ENCODE peak calls at places on chromosome 20, in eight cellular contexts. X is pancreas, O is tibial artery, M is PC-9, E is upper lobe of left lung, C is heart right ventricle, V is IMR-90, Q is neural progenitor cell. Y is an unnamed sample.

GRCh38 chr20:50546729-50547314 is 36.6 kb downstream of the PTPN1 start:
- DNase-seq in X (no peak), O (no peak), M (no peak), E (no peak), C (no peak), V (no peak), Q (no peak), Y (no peak)

GRCh38 chr20:42191140-42191860 is 573.1 kb upstream of the CHD6 start:
- DNase-seq in X (no peak), O (no peak), M (no peak), E (no peak), C (no peak), V (no peak), Q (peak; percentile 26), Y (no peak)

GRCh38 chr20:33651562-33652048 is 10.5 kb upstream of the C20orf144 start:
- DNase-seq in X (no peak), O (no peak), M (no peak), E (no peak), C (no peak), V (no peak), Q (no peak), Y (no peak)

GRCh38 chr20:53718142-53718481 is 124.5 kb upstream of the ZNF217 start:
- DNase-seq in X (no peak), O (no peak), M (no peak), E (no peak), C (no peak), V (no peak), Q (peak; percentile 53), Y (no peak)

GRCh38 chr20:49693435-49694171 is 20.1 kb downstream of the B4GALT5 start:
- DNase-seq in X (no peak), O (no peak), M (no peak), E (no peak), C (no peak), V (no peak), Q (no peak), Y (no peak)

GRCh38 chr20:33995053-33995816 is 1.5 kb downstream of the RALY start:
- DNase-seq in X (no peak), O (no peak), M (no peak), E (peak; percentile 28), C (no peak), V (no peak), Q (peak; percentile 22), Y (no peak)

GRCh38 chr20:36367907-36368306 is 61.8 kb downstream of the DLGAP4 start:
- DNase-seq in X (no peak), O (no peak), M (no peak), E (no peak), C (no peak), V (no peak), Q (no peak), Y (no peak)

GRCh38 chr20:32582659-32583580 is 2.2 kb downstream of the NOL4L start:
- DNase-seq in X (peak; percentile 71), O (no peak), M (peak; percentile 36), E (no peak), C (no peak), V (no peak), Q (peak; percentile 85), Y (no peak)

GRCh38 chr20:15642676-15643075 is 930.6 kb downstream of the KIF16B start:
- DNase-seq in X (no peak), O (no peak), M (no peak), E (no peak), C (no peak), V (peak; percentile 80), Q (no peak), Y (no peak)

GRCh38 chr20:62846528-62846890 is 15.1 kb downstream of the TCFL5 start:
- DNase-seq in X (peak; percentile 43), O (no peak), M (no peak), E (no peak), C (no peak), V (no peak), Q (no peak), Y (no peak)

GRCh38 chr20:61797200-61797599 is 268.5 kb downstream of the TAF4 start:
- DNase-seq in X (no peak), O (no peak), M (no peak), E (no peak), C (no peak), V (no peak), Q (peak; percentile 42), Y (no peak)

GRCh38 chr20:15977026-15977425 is 596.2 kb downstream of the KIF16B start:
- DNase-seq in X (no peak), O (no peak), M (no peak), E (no peak), C (no peak), V (no peak), Q (peak; percentile 7), Y (no peak)

GRCh38 chr20:5354871-5355270 is 38.1 kb upstream of the PROKR2 start:
- DNase-seq in X (no peak), O (no peak), M (no peak), E (no peak), C (no peak), V (no peak), Q (no peak), Y (no peak)

GRCh38 chr20:54173653-54174451 is at the start of gene CYP24A1:
- DNase-seq in X (peak; percentile 60), O (no peak), M (peak; percentile 38), E (peak; percentile 34), C (no peak), V (no peak), Q (peak; percentile 65), Y (no peak)

GRCh38 chr20:3273371-3273770 is 34.4 kb upstream of the SLC4A11 start:
- DNase-seq in X (no peak), O (no peak), M (no peak), E (no peak), C (no peak), V (no peak), Q (no peak), Y (no peak)

GRCh38 chr20:3887870-3888614 is 1.1 kb upstream of the PANK2 start:
- DNase-seq in X (no peak), O (peak; percentile 25), M (no peak), E (peak; percentile 38), C (no peak), V (no peak), Q (peak; percentile 28), Y (no peak)

DNA sequence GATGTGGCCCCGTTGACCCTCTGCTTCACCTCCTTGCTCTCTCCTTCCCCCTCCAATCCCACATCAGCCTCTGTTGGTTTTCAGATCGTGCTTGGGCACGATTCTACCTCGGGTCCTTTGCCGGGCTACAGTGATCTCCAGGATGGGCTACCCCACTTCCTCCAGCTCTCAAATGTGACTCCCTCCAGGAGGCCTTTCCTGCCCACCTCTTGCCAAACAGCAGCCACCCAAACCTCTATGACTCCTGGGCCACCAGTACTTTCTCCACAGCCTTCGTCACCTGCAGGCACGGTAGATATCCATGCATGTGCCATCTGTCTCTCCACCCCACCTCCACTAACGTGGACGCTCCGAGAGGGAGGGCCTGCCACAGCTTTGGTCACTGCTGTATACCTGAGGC is 55.9 kb upstream of the NXT1 start:
- DNase-seq in X (no peak), O (no peak), M (no peak), E (no peak), C (no peak), V (no peak), Q (no peak), Y (no peak)
- H3K4me1 ChIP-seq in X (no peaks in the 10 kb centered on the region), O (no peaks in the 10 kb centered on the region), M (no peaks in the 10 kb centered on the region), E (peaks cover 56% of the 10 kb centered on the region), C (no peaks in the 10 kb centered on the region), V (no peaks in the 10 kb centered on the region), Q (peaks cover 23% of the 10 kb centered on the region), Y (no peaks in the 10 kb centered on the region)

GRCh38 chr20:58271596-58272460 is 37.7 kb upstream of the RAB22A start:
- DNase-seq in X (no peak), O (no peak), M (no peak), E (no peak), C (no peak), V (peak; percentile 71), Q (no peak), Y (no peak)
- H3K27ac ChIP-seq in X (no peak overlapping the region), O (no peak overlapping the region), M (no peak overlapping the region), E (no peak overlapping the region), C (no peak overlapping the region), V (peak overlapping the region; percentile 54), Q (no peak overlapping the region), Y (no peak overlapping the region)

GRCh38 chr20:38177201-38177600 is 12.1 kb upstream of the TGM2 start:
- DNase-seq in X (peak; percentile 13), O (no peak), M (no peak), E (no peak), C (no peak), V (no peak), Q (no peak), Y (no peak)
- TF ChIP-seq CTCF in X (no peak), O (no peak), M (no peak), E (no peak), C (no peak), V (no peak), Q (no peak), Y (no peak)

GRCh38 chr20:11687546-11688292 is 230.0 kb upstream of the BTBD3 start:
- DNase-seq in X (no peak), O (no peak), M (no peak), E (no peak), C (no peak), V (no peak), Q (no peak), Y (no peak)

GRCh38 chr20:11694467-11694866 is 223.2 kb upstream of the BTBD3 start:
- DNase-seq in X (no peak), O (no peak), M (no peak), E (no peak), C (no peak), V (no peak), Q (no peak), Y (no peak)

GRCh38 chr20:11689262-11689661 is 228.4 kb upstream of the BTBD3 start:
- DNase-seq in X (no peak), O (no peak), M (no peak), E (no peak), C (no peak), V (no peak), Q (no peak), Y (no peak)

GRCh38 chr20:11692567-11692966 is 225.1 kb upstream of the BTBD3 start:
- DNase-seq in X (no peak), O (no peak), M (no peak), E (no peak), C (no peak), V (no peak), Q (no peak), Y (no peak)

DNA sequence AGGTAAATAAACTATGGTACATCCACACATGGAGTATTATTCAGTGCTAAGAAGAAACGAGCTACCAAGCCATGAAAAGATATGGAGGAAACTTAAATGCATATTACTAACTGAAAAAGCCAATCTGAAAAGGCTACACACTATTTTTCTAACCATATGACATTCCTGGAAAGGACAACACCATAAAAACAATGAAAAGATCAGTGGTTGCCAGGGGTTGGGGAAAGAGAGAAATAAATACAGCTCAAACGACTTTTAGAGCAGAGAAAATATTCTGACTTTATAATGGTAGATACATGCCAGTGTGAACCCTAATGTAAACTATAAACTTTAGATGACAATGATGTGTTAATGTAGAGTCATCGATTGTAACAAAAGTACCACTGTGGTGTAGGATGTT is 225.9 kb upstream of the BTBD3 start:
- DNase-seq in X (no peak), O (no peak), M (no peak), E (no peak), C (no peak), V (no peak), Q (no peak), Y (no peak)
- H3K4me1 ChIP-seq in X (peaks cover 7% of the 10 kb centered on the region), O (no peaks in the 10 kb centered on the region), M (no peaks in the 10 kb centered on the region), E (peaks cover 6% of the 10 kb centered on the region), C (no peaks in the 10 kb centered on the region), V (no peaks in the 10 kb centered on the region), Q (no peaks in the 10 kb centered on the region), Y (no peaks in the 10 kb centered on the region)